ENCODE peak calls at places on chromosomes 16 and 17, in four cellular contexts. One of them, this sample, is unnamed.
A peak's percentile ranks its signal among the peaks of the same experiment; 100 is the strongest.

GRCh38 chr17:40427002-40427491 is 9.4 kb upstream of the TOP2A start:
- DNase-seq in H9: peak; percentile 28
- DNase-seq in IMR-90: no peak
- DNase-seq in neuronal stem cell: no peak
- DNase-seq in this sample: no peak

GRCh38 chr17:2212328-2212981 is 91.1 kb downstream of the SMG6 start:
- DNase-seq in neuronal stem cell: no peak
- DNase-seq in IMR-90: peak; percentile 79
- DNase-seq in H9: no peak
- DNase-seq in this sample: peak; percentile 63

GRCh38 chr16:54077412-54077821 is 209.2 kb downstream of the IRX3 start:
- DNase-seq in neuronal stem cell: no peak
- DNase-seq in H9: no peak
- DNase-seq in IMR-90: peak; percentile 81
- DNase-seq in this sample: no peak

GRCh38 chr17:55285340-55286301 is 20.9 kb downstream of the HLF start:
- DNase-seq in neuronal stem cell: no peak
- DNase-seq in H9: no peak
- DNase-seq in IMR-90: peak; percentile 68
- DNase-seq in this sample: peak; percentile 71

GRCh38 chr17:78375401-78376079 is 2.9 kb upstream of the PGS1 start:
- DNase-seq in IMR-90: peak; percentile 98
- DNase-seq in neuronal stem cell: no peak
- DNase-seq in H9: no peak
- DNase-seq in this sample: peak; percentile 70

GRCh38 chr17:60086822-60087591 is 8.3 kb upstream of the HEATR6 start:
- DNase-seq in neuronal stem cell: no peak
- DNase-seq in H9: no peak
- DNase-seq in IMR-90: peak; percentile 72
- DNase-seq in this sample: no peak

GRCh38 chr17:74686761-74687160 is 26.0 kb downstream of the CD300LF start:
- DNase-seq in neuronal stem cell: no peak
- DNase-seq in H9: no peak
- DNase-seq in IMR-90: no peak
- DNase-seq in this sample: no peak

GRCh38 chr16:15493416-15494181 is 59.2 kb downstream of the BMERB1 start:
- DNase-seq in H9: no peak
- DNase-seq in IMR-90: peak; percentile 52
- DNase-seq in neuronal stem cell: no peak
- DNase-seq in this sample: no peak

GRCh38 chr16:46673320-46674013 is 15.5 kb downstream of the VPS35 start:
- DNase-seq in H9: peak; percentile 63
- DNase-seq in neuronal stem cell: peak; percentile 46
- DNase-seq in IMR-90: peak; percentile 69
- DNase-seq in this sample: peak; percentile 39

GRCh38 chr16:58847902-58848661 is 114.0 kb upstream of the GOT2 start:
- DNase-seq in IMR-90: no peak
- DNase-seq in neuronal stem cell: no peak
- DNase-seq in H9: no peak
- DNase-seq in this sample: no peak

GRCh38 chr16:5069854-5070253 is 1.8 kb upstream of the ALG1 start:
- DNase-seq in IMR-90: no peak
- DNase-seq in neuronal stem cell: no peak
- DNase-seq in H9: no peak
- DNase-seq in this sample: no peak

GRCh38 chr16:68000450-68000849 is 1.2 kb upstream of the DPEP2 start:
- DNase-seq in IMR-90: no peak
- DNase-seq in neuronal stem cell: no peak
- DNase-seq in H9: no peak
- DNase-seq in this sample: no peak

GRCh38 chr16:82037251-82037650 is 2.2 kb downstream of the HSD17B2 start:
- DNase-seq in H9: no peak
- DNase-seq in IMR-90: no peak
- DNase-seq in neuronal stem cell: no peak
- DNase-seq in this sample: no peak

GRCh38 chr17:38925263-38925995 is at the start of gene LASP1NB:
- DNase-seq in IMR-90: peak; percentile 70
- DNase-seq in H9: peak; percentile 89
- DNase-seq in neuronal stem cell: no peak
- DNase-seq in this sample: no peak

GRCh38 chr16:4893103-4893862 is 43.7 kb downstream of the PPL start:
- DNase-seq in IMR-90: no peak
- DNase-seq in neuronal stem cell: no peak
- DNase-seq in H9: no peak
- DNase-seq in this sample: no peak

GRCh38 chr16:46649571-46649970 is 28.4 kb upstream of the SHCBP1 start:
- DNase-seq in neuronal stem cell: no peak
- DNase-seq in IMR-90: peak; percentile 51
- DNase-seq in H9: no peak
- DNase-seq in this sample: peak; percentile 64

GRCh38 chr16:72400257-72401078 is 228.5 kb upstream of the PMFBP1 start:
- DNase-seq in IMR-90: peak; percentile 62
- DNase-seq in H9: peak; percentile 60
- DNase-seq in neuronal stem cell: peak; percentile 57
- DNase-seq in this sample: peak; percentile 32

GRCh38 chr17:74199306-74200092 is 4.0 kb upstream of the RPL38 start:
- DNase-seq in H9: peak; percentile 89
- DNase-seq in IMR-90: no peak
- DNase-seq in neuronal stem cell: peak; percentile 65
- DNase-seq in this sample: peak; percentile 69

GRCh38 chr17:50769884-50770283 is 2.6 kb upstream of the ANKRD40CL start:
- DNase-seq in IMR-90: no peak
- DNase-seq in neuronal stem cell: no peak
- DNase-seq in H9: peak; percentile 12
- DNase-seq in this sample: no peak

GRCh38 chr17:31388770-31389672 is 2.5 kb upstream of the RAB11FIP4 start:
- DNase-seq in neuronal stem cell: no peak
- DNase-seq in IMR-90: no peak
- DNase-seq in H9: peak; percentile 83
- DNase-seq in this sample: no peak

GRCh38 chr17:12580640-12581039 is 85.0 kb upstream of the MYOCD start:
- DNase-seq in H9: no peak
- DNase-seq in IMR-90: peak; percentile 22
- DNase-seq in neuronal stem cell: no peak
- DNase-seq in this sample: no peak

GRCh38 chr16:71883849-71884638 is at the start of gene ZNF821:
- DNase-seq in neuronal stem cell: peak; percentile 93
- DNase-seq in H9: peak; percentile 92
- DNase-seq in IMR-90: peak; percentile 64
- DNase-seq in this sample: peak; percentile 82

GRCh38 chr17:8872036-8872704 is 4.7 kb upstream of the PIK3R6 start:
- DNase-seq in IMR-90: no peak
- DNase-seq in neuronal stem cell: no peak
- DNase-seq in H9: no peak
- DNase-seq in this sample: no peak

GRCh38 chr16:26993988-26994387 is 72.7 kb upstream of the C16orf82 start:
- DNase-seq in IMR-90: peak; percentile 60
- DNase-seq in H9: no peak
- DNase-seq in neuronal stem cell: no peak
- DNase-seq in this sample: no peak

GRCh38 chr17:8015957-8016631 is 13.7 kb downstream of the GUCY2D start:
- DNase-seq in neuronal stem cell: no peak
- DNase-seq in H9: peak; percentile 75
- DNase-seq in IMR-90: no peak
- DNase-seq in this sample: no peak

GRCh38 chr17:37672545-37673078 is 29.4 kb upstream of the DDX52 start:
- DNase-seq in H9: no peak
- DNase-seq in IMR-90: peak; percentile 23
- DNase-seq in neuronal stem cell: no peak
- DNase-seq in this sample: no peak

GRCh38 chr16:86517652-86518258 is 7.4 kb downstream of the FOXF1 start:
- DNase-seq in H9: peak; percentile 80
- DNase-seq in IMR-90: peak; percentile 88
- DNase-seq in neuronal stem cell: peak; percentile 51
- DNase-seq in this sample: peak; percentile 19

GRCh38 chr16:50306287-50306686 is 39.9 kb downstream of the ADCY7 start:
- DNase-seq in neuronal stem cell: no peak
- DNase-seq in H9: no peak
- DNase-seq in IMR-90: no peak
- DNase-seq in this sample: no peak

GRCh38 chr16:87657621-87658192 is 55.4 kb downstream of the JPH3 start:
- DNase-seq in neuronal stem cell: no peak
- DNase-seq in IMR-90: no peak
- DNase-seq in H9: peak; percentile 84
- DNase-seq in this sample: no peak

GRCh38 chr16:10738231-10739077 is 5.2 kb upstream of the NUBP1 start:
- DNase-seq in neuronal stem cell: no peak
- DNase-seq in IMR-90: peak; percentile 78
- DNase-seq in H9: peak; percentile 36
- DNase-seq in this sample: peak; percentile 84

GRCh38 chr17:6420173-6420641 is 14.7 kb downstream of the AIPL1 start:
- DNase-seq in H9: peak; percentile 89
- DNase-seq in IMR-90: peak; percentile 1
- DNase-seq in neuronal stem cell: no peak
- DNase-seq in this sample: no peak

GRCh38 chr16:51450913-51451312 is 299.8 kb upstream of the SALL1 start:
- DNase-seq in H9: no peak
- DNase-seq in neuronal stem cell: no peak
- DNase-seq in IMR-90: no peak
- DNase-seq in this sample: no peak

GRCh38 chr16:80123189-80123588 is 417.6 kb upstream of the DYNLRB2 start:
- DNase-seq in H9: no peak
- DNase-seq in IMR-90: no peak
- DNase-seq in neuronal stem cell: no peak
- DNase-seq in this sample: no peak

GRCh38 chr17:40452074-40452787 is 9.0 kb downstream of the IGFBP4 start:
- DNase-seq in IMR-90: peak; percentile 93
- DNase-seq in H9: no peak
- DNase-seq in neuronal stem cell: no peak
- DNase-seq in this sample: no peak

GRCh38 chr16:51151435-51151950 is 423 bp upstream of the SALL1 start:
- DNase-seq in H9: peak; percentile 88
- DNase-seq in IMR-90: peak; percentile 70
- DNase-seq in neuronal stem cell: peak; percentile 92
- DNase-seq in this sample: no peak

GRCh38 chr17:75619506-75620431 is 13.5 kb upstream of the SMIM5 start:
- DNase-seq in IMR-90: peak; percentile 23
- DNase-seq in neuronal stem cell: peak; percentile 46
- DNase-seq in H9: peak; percentile 96
- DNase-seq in this sample: peak; percentile 35

GRCh38 chr16:5490499-5490898 is 392.9 kb upstream of the EEF2KMT start:
- DNase-seq in neuronal stem cell: peak; percentile 61
- DNase-seq in IMR-90: no peak
- DNase-seq in H9: peak; percentile 65
- DNase-seq in this sample: no peak

GRCh38 chr17:80908776-80909175 is 82.9 kb upstream of the CHMP6 start:
- DNase-seq in neuronal stem cell: no peak
- DNase-seq in H9: no peak
- DNase-seq in IMR-90: no peak
- DNase-seq in this sample: peak; percentile 24
- H2BK120ac ChIP-seq in neuronal stem cell: no peak overlapping the region
- H2BK120ac ChIP-seq in H9: no peak overlapping the region
- H2BK120ac ChIP-seq in IMR-90: no peak overlapping the region
- H2BK120ac ChIP-seq in this sample: no peak overlapping the region

DNA sequence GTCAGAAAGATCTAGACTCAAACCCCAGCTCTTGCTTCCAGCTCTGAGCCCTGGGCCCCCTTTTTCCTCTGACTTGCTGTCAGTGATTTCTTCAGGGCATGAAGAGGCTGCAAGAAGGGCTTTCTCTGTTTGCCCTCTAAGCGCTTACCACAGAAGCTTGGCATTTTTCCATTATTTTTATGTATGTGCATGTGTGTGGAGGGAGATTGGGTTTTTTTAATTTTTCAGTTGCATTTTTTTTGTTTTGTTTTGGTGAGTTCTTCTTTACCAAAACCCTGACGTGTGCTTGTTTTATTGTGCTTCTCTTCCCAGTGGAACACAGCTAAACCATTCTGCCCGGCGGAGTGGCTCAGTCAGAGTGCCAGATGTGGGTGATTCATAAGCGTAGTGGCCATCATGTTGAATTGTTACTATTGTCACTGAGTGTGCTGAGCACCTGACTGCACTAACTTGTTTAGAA is 110.1 kb downstream of the GNAO1 start:
- DNase-seq in H9: no peak
- DNase-seq in IMR-90: peak; percentile 46
- DNase-seq in neuronal stem cell: no peak
- DNase-seq in this sample: no peak
- H2BK5ac ChIP-seq in H9: no peak overlapping the region
- H2BK5ac ChIP-seq in IMR-90: no peak overlapping the region
- H2BK5ac ChIP-seq in neuronal stem cell: no peak overlapping the region
- H2BK5ac ChIP-seq in this sample: no peak overlapping the region

GRCh38 chr16:11784048-11784780 is 12.8 kb downstream of the ZC3H7A start:
- DNase-seq in neuronal stem cell: no peak
- DNase-seq in H9: no peak
- DNase-seq in IMR-90: no peak
- DNase-seq in this sample: no peak
- H3K9ac ChIP-seq in neuronal stem cell: no peak overlapping the region
- H3K9ac ChIP-seq in H9: no peak overlapping the region
- H3K9ac ChIP-seq in IMR-90: peak overlapping the region; percentile 36
- H3K9ac ChIP-seq in this sample: no peak overlapping the region

DNA sequence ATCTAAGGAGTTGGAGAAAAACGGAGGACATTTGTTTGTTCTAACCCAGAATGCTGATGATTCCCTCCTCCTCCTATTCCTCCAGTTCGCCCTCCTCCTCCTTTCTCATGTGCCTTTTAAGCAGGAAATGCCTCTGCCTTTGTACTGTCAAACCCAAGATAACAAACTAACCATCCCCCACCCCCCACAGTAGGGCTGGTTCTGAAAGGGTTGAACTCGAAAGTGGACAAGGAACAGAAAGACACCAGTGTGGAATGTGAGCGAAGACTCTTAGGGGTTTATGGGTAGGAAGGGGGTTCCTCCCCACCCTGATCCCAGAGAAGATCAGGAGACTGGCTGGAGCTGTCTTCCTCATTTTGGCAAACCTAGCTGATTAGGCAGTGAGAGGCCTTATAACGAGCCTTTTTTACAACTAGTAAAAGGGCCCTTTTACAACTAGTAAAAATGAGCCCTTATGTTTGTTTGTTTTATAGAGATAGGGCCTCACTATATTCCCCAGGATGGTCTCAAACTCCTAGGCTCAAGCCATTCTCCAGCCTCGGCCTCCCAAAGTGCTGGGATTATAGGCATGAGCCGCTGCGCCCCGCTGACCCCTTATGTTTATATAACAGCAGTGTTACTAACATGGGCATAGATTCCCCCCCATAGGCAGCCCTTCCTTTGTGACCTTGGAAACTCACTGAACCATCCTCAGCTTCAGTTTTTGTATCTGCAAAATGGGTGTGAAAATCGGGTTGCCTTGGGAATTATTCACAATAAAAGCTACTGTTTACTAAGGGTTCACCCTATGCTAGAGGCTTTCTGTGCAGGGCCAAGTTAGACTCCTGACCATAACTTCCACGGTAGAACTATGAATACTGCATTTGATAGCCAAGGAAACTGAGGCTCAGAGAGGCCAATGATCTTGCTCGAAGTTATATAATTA is 1.1 kb downstream of the CHD9 start:
- DNase-seq in H9: peak; percentile 43
- DNase-seq in neuronal stem cell: peak; percentile 39
- DNase-seq in IMR-90: peak; percentile 72
- DNase-seq in this sample: no peak
- H2BK120ac ChIP-seq in H9: no peak overlapping the region
- H2BK120ac ChIP-seq in neuronal stem cell: no peak overlapping the region
- H2BK120ac ChIP-seq in IMR-90: peak overlapping the region; percentile 84
- H2BK120ac ChIP-seq in this sample: peak overlapping the region; percentile 23